ENCODE peak calls at places on chromosomes 11 and 22, in six cellular contexts. One of them, this sample, is unnamed.

GRCh38 chr11:124837491-124837856 is 27.8 kb upstream of the ROBO3 start:
- DNase-seq in D341Med: no peak
- DNase-seq in HTR-8/SVneo: peak
- DNase-seq in amniotic stem cell: peak
- DNase-seq in MV-4-11: peak
- DNase-seq in neural crest cell: peak
- DNase-seq in this sample: peak

GRCh38 chr11:2518112-2518982 is 73.5 kb downstream of the KCNQ1 start:
- DNase-seq in neural crest cell: no peak
- DNase-seq in D341Med: no peak
- DNase-seq in HTR-8/SVneo: no peak
- DNase-seq in MV-4-11: no peak
- DNase-seq in amniotic stem cell: no peak
- DNase-seq in this sample: no peak

GRCh38 chr11:134252539-134253188 is 488 bp downstream of the THYN1 start:
- DNase-seq in neural crest cell: peak
- DNase-seq in HTR-8/SVneo: no peak
- DNase-seq in D341Med: peak
- DNase-seq in MV-4-11: no peak
- DNase-seq in amniotic stem cell: no peak
- DNase-seq in this sample: no peak

GRCh38 chr11:73980001-73980960 is 2.4 kb downstream of the UCP2 start:
- DNase-seq in HTR-8/SVneo: no peak
- DNase-seq in D341Med: peak
- DNase-seq in MV-4-11: peak
- DNase-seq in amniotic stem cell: no peak
- DNase-seq in neural crest cell: no peak
- DNase-seq in this sample: no peak

GRCh38 chr11:121321614-121322243 is 29.2 kb downstream of the SC5D start:
- DNase-seq in neural crest cell: no peak
- DNase-seq in amniotic stem cell: no peak
- DNase-seq in HTR-8/SVneo: peak
- DNase-seq in MV-4-11: peak
- DNase-seq in D341Med: peak
- DNase-seq in this sample: no peak

GRCh38 chr11:60098508-60098907 is 10.0 kb downstream of the MS4A2 start:
- DNase-seq in HTR-8/SVneo: no peak
- DNase-seq in MV-4-11: no peak
- DNase-seq in D341Med: no peak
- DNase-seq in amniotic stem cell: no peak
- DNase-seq in neural crest cell: no peak
- DNase-seq in this sample: no peak

GRCh38 chr22:23270212-23270733 is 90.0 kb downstream of the BCR start:
- DNase-seq in MV-4-11: no peak
- DNase-seq in D341Med: no peak
- DNase-seq in neural crest cell: no peak
- DNase-seq in HTR-8/SVneo: no peak
- DNase-seq in amniotic stem cell: no peak
- DNase-seq in this sample: no peak

GRCh38 chr22:27086080-27086479 is 428.7 kb downstream of the MIAT start:
- DNase-seq in HTR-8/SVneo: no peak
- DNase-seq in neural crest cell: no peak
- DNase-seq in D341Med: no peak
- DNase-seq in amniotic stem cell: no peak
- DNase-seq in MV-4-11: no peak
- DNase-seq in this sample: no peak

GRCh38 chr11:1738380-1738779 is 12.0 kb downstream of the IFITM10 start:
- DNase-seq in neural crest cell: no peak
- DNase-seq in HTR-8/SVneo: no peak
- DNase-seq in amniotic stem cell: no peak
- DNase-seq in D341Med: no peak
- DNase-seq in MV-4-11: no peak
- DNase-seq in this sample: no peak

GRCh38 chr11:88275636-88276035 is 61.9 kb downstream of the CTSC start:
- DNase-seq in D341Med: no peak
- DNase-seq in HTR-8/SVneo: no peak
- DNase-seq in neural crest cell: no peak
- DNase-seq in amniotic stem cell: no peak
- DNase-seq in MV-4-11: no peak
- DNase-seq in this sample: no peak

GRCh38 chr22:23178512-23179254 is 1.6 kb upstream of the BCR start:
- DNase-seq in neural crest cell: peak
- DNase-seq in D341Med: peak
- DNase-seq in MV-4-11: no peak
- DNase-seq in HTR-8/SVneo: peak
- DNase-seq in amniotic stem cell: no peak
- DNase-seq in this sample: peak